ENCODE peak calls at places on chromosomes 1 and 21, in ten cellular contexts. S is AG04449; X is SJSA1; G is HEK293T; N is GM06990; F is cardiac fibroblast; Z is NCI-H524; M is activated CD8-positive, alpha-beta memory T cell treated with anti-CD3 and anti-CD28 coated beads for 1 hour; U is NCI-H774; O is LHCN-M2. Y is an unnamed sample.

GRCh38 chr1:41735587-41736290 is 183.0 kb downstream of the HIVEP3 start:
- DNase-seq in S (no peak), X (peak), G (no peak), N (no peak), F (no peak), Z (no peak), M (no peak), U (no peak), O (no peak), Y (peak)

GRCh38 chr1:213326666-213327317 is 275.8 kb downstream of the RPS6KC1 start:
- DNase-seq in S (no peak), X (no peak), G (no peak), N (no peak), F (peak), Z (no peak), M (no peak), U (no peak), O (peak), Y (no peak)

GRCh38 chr1:109790735-109791494 is 27.2 kb upstream of the EPS8L3 start:
- DNase-seq in S (no peak), X (peak), G (peak), N (peak), F (peak), Z (no peak), M (peak), U (no peak), O (peak), Y (no peak)

GRCh38 chr1:2135866-2136265 is 58.7 kb downstream of the FAAP20 start:
- DNase-seq in S (no peak), X (no peak), G (no peak), N (no peak), F (no peak), Z (no peak), M (no peak), U (no peak), O (no peak), Y (no peak)

GRCh38 chr1:26684763-26685162 is 11.1 kb upstream of the ARID1A start:
- DNase-seq in S (no peak), X (no peak), G (no peak), N (no peak), F (no peak), Z (no peak), M (no peak), U (no peak), O (no peak), Y (no peak)

GRCh38 chr21:43864313-43864805 is 664 bp upstream of the AGPAT3 start:
- DNase-seq in S (no peak), X (peak), G (no peak), N (peak), F (peak), Z (no peak), M (no peak), U (no peak), O (no peak), Y (no peak)

GRCh38 chr21:41316641-41317392 is at the start of gene FAM3B:
- DNase-seq in S (no peak), X (no peak), G (no peak), N (no peak), F (no peak), Z (no peak), M (no peak), U (peak), O (no peak), Y (peak)

GRCh38 chr1:114485286-114485685 is 25.7 kb downstream of the TRIM33 start:
- DNase-seq in S (no peak), X (no peak), G (no peak), N (no peak), F (peak), Z (no peak), M (no peak), U (no peak), O (no peak), Y (no peak)

GRCh38 chr1:31218705-31219104 is 21.0 kb downstream of the NKAIN1 start:
- DNase-seq in S (no peak), X (no peak), G (no peak), N (no peak), F (no peak), Z (no peak), M (no peak), U (no peak), O (no peak), Y (no peak)

GRCh38 chr1:193229136-193229535 is 42.7 kb upstream of the B3GALT2 start:
- DNase-seq in S (no peak), X (peak), G (no peak), N (no peak), F (peak), Z (no peak), M (no peak), U (no peak), O (no peak), Y (peak)

GRCh38 chr1:65177457-65177856 is 29.5 kb downstream of the AK4 start:
- DNase-seq in S (no peak), X (no peak), G (no peak), N (no peak), F (peak), Z (no peak), M (no peak), U (no peak), O (peak), Y (no peak)

GRCh38 chr1:64550505-64550904 is 80.6 kb downstream of the CACHD1 start:
- DNase-seq in S (no peak), X (no peak), G (no peak), N (no peak), F (no peak), Z (no peak), M (no peak), U (no peak), O (no peak), Y (peak)

GRCh38 chr1:204859885-204860284 is 10.8 kb upstream of the NFASC start:
- DNase-seq in S (no peak), X (no peak), G (no peak), N (no peak), F (no peak), Z (no peak), M (no peak), U (no peak), O (no peak), Y (no peak)

GRCh38 chr1:8711161-8711560 is 106.3 kb downstream of the RERE start:
- DNase-seq in S (no peak), X (peak), G (no peak), N (no peak), F (peak), Z (no peak), M (no peak), U (no peak), O (peak), Y (no peak)

GRCh38 chr1:18486195-18486594 is 5.5 kb downstream of the KLHDC7A start:
- DNase-seq in S (no peak), X (no peak), G (peak), N (no peak), F (no peak), Z (peak), M (no peak), U (no peak), O (no peak), Y (no peak)

GRCh38 chr1:101119289-101119688 is 93.7 kb upstream of the DPH5 start:
- DNase-seq in S (no peak), X (no peak), G (no peak), N (no peak), F (no peak), Z (no peak), M (no peak), U (no peak), O (no peak), Y (no peak)

GRCh38 chr1:157992813-157993178 is 649 bp upstream of the KIRREL1 start:
- DNase-seq in S (no peak), X (peak), G (no peak), N (no peak), F (peak), Z (no peak), M (no peak), U (no peak), O (no peak), Y (no peak)

GRCh38 chr1:206469933-206470691 is at the start of gene IKBKE:
- DNase-seq in S (no peak), X (peak), G (peak), N (peak), F (peak), Z (no peak), M (no peak), U (peak), O (peak), Y (peak)

Y was measured in DMS153.